ENCODE peak calls at places on chromosome 2, in five cellular contexts. One of them, this sample, is unnamed.
A peak's percentile ranks its signal among the peaks of the same experiment; 100 is the strongest.

GRCh38 chr2:219517954-219518778 is 3.9 kb downstream of the ASIC4 start:
- DNase-seq in fibroblast of lung: no peak
- DNase-seq in IMR-90: no peak
- DNase-seq in AG09309: no peak
- DNase-seq in kidney: no peak
- DNase-seq in this sample: no peak

GRCh38 chr2:95019572-95019971 is 5.9 kb upstream of the MAL start:
- DNase-seq in fibroblast of lung: no peak
- DNase-seq in IMR-90: no peak
- DNase-seq in AG09309: no peak
- DNase-seq in kidney: peak; percentile 81
- DNase-seq in this sample: no peak

GRCh38 chr2:62089658-62090057 is 106.3 kb upstream of the B3GNT2 start:
- DNase-seq in fibroblast of lung: peak; percentile 73
- DNase-seq in IMR-90: no peak
- DNase-seq in AG09309: no peak
- DNase-seq in kidney: no peak
- DNase-seq in this sample: no peak

GRCh38 chr2:127081826-127082633 is 24.9 kb downstream of the BIN1 start:
- DNase-seq in fibroblast of lung: no peak
- DNase-seq in IMR-90: peak; percentile 11
- DNase-seq in AG09309: no peak
- DNase-seq in kidney: no peak
- DNase-seq in this sample: no peak

GRCh38 chr2:164569334-164569733 is 51.9 kb downstream of the GRB14 start:
- DNase-seq in fibroblast of lung: no peak
- DNase-seq in IMR-90: no peak
- DNase-seq in AG09309: no peak
- DNase-seq in kidney: no peak
- DNase-seq in this sample: no peak

GRCh38 chr2:78992807-78993517 is 32.5 kb upstream of the REG3G start:
- DNase-seq in fibroblast of lung: no peak
- DNase-seq in IMR-90: no peak
- DNase-seq in AG09309: no peak
- DNase-seq in kidney: peak; percentile 72
- DNase-seq in this sample: no peak

GRCh38 chr2:46387886-46388515 is 90.8 kb downstream of the EPAS1 start:
- DNase-seq in fibroblast of lung: no peak
- DNase-seq in IMR-90: no peak
- DNase-seq in AG09309: no peak
- DNase-seq in kidney: no peak
- DNase-seq in this sample: no peak

GRCh38 chr2:109487237-109487869 is 126.4 kb downstream of the SEPTIN10 start:
- DNase-seq in fibroblast of lung: peak; percentile 97
- DNase-seq in IMR-90: peak; percentile 95
- DNase-seq in AG09309: peak; percentile 37
- DNase-seq in kidney: peak; percentile 29
- DNase-seq in this sample: peak; percentile 59

GRCh38 chr2:229686122-229686919 is 28.0 kb downstream of the DNER start:
- DNase-seq in fibroblast of lung: no peak
- DNase-seq in IMR-90: no peak
- DNase-seq in AG09309: no peak
- DNase-seq in kidney: no peak
- DNase-seq in this sample: no peak

GRCh38 chr2:131039908-131040660 is 53.2 kb downstream of the FAM168B start:
- DNase-seq in fibroblast of lung: no peak
- DNase-seq in IMR-90: peak; percentile 35
- DNase-seq in AG09309: no peak
- DNase-seq in kidney: no peak
- DNase-seq in this sample: no peak

GRCh38 chr2:237161239-237161638 is 75.5 kb downstream of the COPS8 start:
- DNase-seq in fibroblast of lung: no peak
- DNase-seq in IMR-90: no peak
- DNase-seq in AG09309: no peak
- DNase-seq in kidney: no peak
- DNase-seq in this sample: no peak

GRCh38 chr2:100059638-100060037 is 82.8 kb downstream of the AFF3 start:
- DNase-seq in fibroblast of lung: no peak
- DNase-seq in IMR-90: no peak
- DNase-seq in AG09309: no peak
- DNase-seq in kidney: no peak
- DNase-seq in this sample: no peak

GRCh38 chr2:149826471-149827125 is 239.0 kb upstream of the MMADHC start:
- DNase-seq in fibroblast of lung: peak; percentile 60
- DNase-seq in IMR-90: peak; percentile 18
- DNase-seq in AG09309: no peak
- DNase-seq in kidney: no peak
- DNase-seq in this sample: no peak

GRCh38 chr2:121363632-121364420 is 78.8 kb upstream of the TFCP2L1 start:
- DNase-seq in fibroblast of lung: peak; percentile 82
- DNase-seq in IMR-90: peak; percentile 88
- DNase-seq in AG09309: peak; percentile 40
- DNase-seq in kidney: no peak
- DNase-seq in this sample: no peak

GRCh38 chr2:64311948-64312621 is 141.9 kb upstream of the LGALSL start:
- DNase-seq in fibroblast of lung: peak; percentile 91
- DNase-seq in IMR-90: peak; percentile 78
- DNase-seq in AG09309: peak; percentile 69
- DNase-seq in kidney: peak; percentile 85
- DNase-seq in this sample: peak; percentile 37

GRCh38 chr2:21422724-21423522 is 299.2 kb downstream of the TDRD15 start:
- DNase-seq in fibroblast of lung: no peak
- DNase-seq in IMR-90: no peak
- DNase-seq in AG09309: no peak
- DNase-seq in kidney: no peak
- DNase-seq in this sample: no peak

GRCh38 chr2:67318966-67319590 is 78.1 kb upstream of the ETAA1 start:
- DNase-seq in fibroblast of lung: peak; percentile 63
- DNase-seq in IMR-90: peak; percentile 29
- DNase-seq in AG09309: no peak
- DNase-seq in kidney: no peak
- DNase-seq in this sample: no peak

GRCh38 chr2:18975506-18975905 is 382.9 kb downstream of the OSR1 start:
- DNase-seq in fibroblast of lung: no peak
- DNase-seq in IMR-90: no peak
- DNase-seq in AG09309: no peak
- DNase-seq in kidney: no peak
- DNase-seq in this sample: no peak

GRCh38 chr2:197248623-197249022 is 62.0 kb downstream of the ANKRD44 start:
- DNase-seq in fibroblast of lung: peak; percentile 18
- DNase-seq in IMR-90: peak; percentile 20
- DNase-seq in AG09309: no peak
- DNase-seq in kidney: no peak
- DNase-seq in this sample: no peak

GRCh38 chr2:19140463-19141208 is 217.8 kb downstream of the OSR1 start:
- DNase-seq in fibroblast of lung: peak; percentile 98
- DNase-seq in IMR-90: peak; percentile 95
- DNase-seq in AG09309: no peak
- DNase-seq in kidney: no peak
- DNase-seq in this sample: peak; percentile 82

GRCh38 chr2:203442463-203442862 is 92.6 kb downstream of the RAPH1 start:
- DNase-seq in fibroblast of lung: no peak
- DNase-seq in IMR-90: no peak
- DNase-seq in AG09309: no peak
- DNase-seq in kidney: no peak
- DNase-seq in this sample: no peak

GRCh38 chr2:240622631-240623235 is 2.5 kb upstream of the GPR35 start:
- DNase-seq in fibroblast of lung: no peak
- DNase-seq in IMR-90: no peak
- DNase-seq in AG09309: no peak
- DNase-seq in kidney: peak; percentile 82
- DNase-seq in this sample: no peak

GRCh38 chr2:160557903-160558302 is 64.3 kb upstream of the RBMS1 start:
- DNase-seq in fibroblast of lung: no peak
- DNase-seq in IMR-90: no peak
- DNase-seq in AG09309: no peak
- DNase-seq in kidney: no peak
- DNase-seq in this sample: no peak

GRCh38 chr2:8679827-8680731 is 1.8 kb upstream of the ID2 start:
- DNase-seq in fibroblast of lung: peak; percentile 70
- DNase-seq in IMR-90: peak; percentile 43
- DNase-seq in AG09309: no peak
- DNase-seq in kidney: peak; percentile 95
- DNase-seq in this sample: no peak

GRCh38 chr2:240814946-240815760 is 4.9 kb downstream of the KIF1A start:
- DNase-seq in fibroblast of lung: no peak
- DNase-seq in IMR-90: no peak
- DNase-seq in AG09309: no peak
- DNase-seq in kidney: no peak
- DNase-seq in this sample: no peak

GRCh38 chr2:28406276-28407096 is 13.8 kb downstream of the FOSL2 start:
- DNase-seq in fibroblast of lung: peak; percentile 78
- DNase-seq in IMR-90: peak; percentile 51
- DNase-seq in AG09309: no peak
- DNase-seq in kidney: peak; percentile 87
- DNase-seq in this sample: no peak

GRCh38 chr2:119809329-119810038 is 49.8 kb downstream of the PTPN4 start:
- DNase-seq in fibroblast of lung: peak; percentile 83
- DNase-seq in IMR-90: peak; percentile 89
- DNase-seq in AG09309: peak; percentile 38
- DNase-seq in kidney: no peak
- DNase-seq in this sample: peak; percentile 7

GRCh38 chr2:232744963-232745362 is 31.4 kb downstream of the KCNJ13 start:
- DNase-seq in fibroblast of lung: no peak
- DNase-seq in IMR-90: no peak
- DNase-seq in AG09309: no peak
- DNase-seq in kidney: no peak
- DNase-seq in this sample: no peak

GRCh38 chr2:54603357-54603756 is 120.1 kb upstream of the EML6 start:
- DNase-seq in fibroblast of lung: peak; percentile 30
- DNase-seq in IMR-90: peak; percentile 22
- DNase-seq in AG09309: no peak
- DNase-seq in kidney: no peak
- DNase-seq in this sample: no peak

GRCh38 chr2:15992457-15993231 is 52.3 kb downstream of the MYCN start:
- DNase-seq in fibroblast of lung: no peak
- DNase-seq in IMR-90: no peak
- DNase-seq in AG09309: no peak
- DNase-seq in kidney: no peak
- DNase-seq in this sample: no peak

GRCh38 chr2:144944506-144945230 is 424.7 kb upstream of the ZEB2 start:
- DNase-seq in fibroblast of lung: no peak
- DNase-seq in IMR-90: peak; percentile 56
- DNase-seq in AG09309: no peak
- DNase-seq in kidney: no peak
- DNase-seq in this sample: no peak

GRCh38 chr2:170244555-170244954 is 66.6 kb downstream of the MYO3B start:
- DNase-seq in fibroblast of lung: no peak
- DNase-seq in IMR-90: no peak
- DNase-seq in AG09309: no peak
- DNase-seq in kidney: no peak
- DNase-seq in this sample: no peak

GRCh38 chr2:170245312-170245711 is 67.4 kb downstream of the MYO3B start:
- DNase-seq in fibroblast of lung: no peak
- DNase-seq in IMR-90: no peak
- DNase-seq in AG09309: no peak
- DNase-seq in kidney: no peak
- DNase-seq in this sample: no peak

GRCh38 chr2:170241731-170242130 is 63.8 kb downstream of the MYO3B start:
- DNase-seq in fibroblast of lung: no peak
- DNase-seq in IMR-90: no peak
- DNase-seq in AG09309: no peak
- DNase-seq in kidney: no peak
- DNase-seq in this sample: no peak

GRCh38 chr2:170243118-170243837 is 65.3 kb downstream of the MYO3B start:
- DNase-seq in fibroblast of lung: no peak
- DNase-seq in IMR-90: no peak
- DNase-seq in AG09309: no peak
- DNase-seq in kidney: no peak
- DNase-seq in this sample: no peak

GRCh38 chr2:170243898-170244297 is 66.0 kb downstream of the MYO3B start:
- DNase-seq in fibroblast of lung: no peak
- DNase-seq in IMR-90: no peak
- DNase-seq in AG09309: no peak
- DNase-seq in kidney: no peak
- DNase-seq in this sample: no peak
- TF ChIP-seq CTCF in fibroblast of lung: no peak
- TF ChIP-seq CTCF in IMR-90: no peak
- TF ChIP-seq CTCF in AG09309: no peak
- TF ChIP-seq CTCF in kidney: no peak
- TF ChIP-seq CTCF in this sample: no peak

DNA sequence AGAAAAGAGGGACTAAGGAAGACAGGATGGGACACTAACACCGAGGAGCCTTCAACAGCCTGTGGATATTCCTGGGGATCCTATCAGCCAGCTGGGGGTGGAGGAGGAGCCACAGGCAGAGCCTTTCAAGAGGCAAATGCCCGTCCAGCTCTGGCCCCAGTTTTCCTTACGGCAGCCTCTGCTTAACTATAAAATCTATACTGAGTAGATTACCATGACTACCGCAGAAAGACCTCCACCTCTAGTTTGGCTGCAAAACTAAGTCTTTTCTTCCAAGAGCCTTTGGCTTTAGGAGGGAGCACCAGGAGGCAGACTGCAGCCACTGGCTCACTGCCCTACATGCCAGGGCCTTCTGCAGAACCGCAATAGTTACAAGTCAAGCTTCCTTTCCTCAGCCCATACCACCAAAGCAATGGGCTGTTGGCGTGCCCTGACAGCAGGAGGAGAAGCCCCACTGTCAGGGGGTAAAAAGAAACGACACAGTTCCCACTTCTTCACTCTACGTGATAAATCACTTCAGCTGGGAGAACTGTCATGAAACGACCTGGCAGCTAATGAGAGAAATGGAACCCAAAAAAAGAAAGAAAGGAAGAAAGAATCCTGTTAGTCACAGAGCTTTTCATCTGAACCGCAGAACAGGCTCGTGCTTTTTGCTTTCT is 25.1 kb upstream of the CREB1 start:
- DNase-seq in fibroblast of lung: peak; percentile 96
- DNase-seq in IMR-90: peak; percentile 70
- DNase-seq in AG09309: no peak
- DNase-seq in kidney: no peak
- DNase-seq in this sample: peak; percentile 67
- H3K4me3 ChIP-seq in fibroblast of lung: no peak overlapping the region
- H3K4me3 ChIP-seq in IMR-90: no peak overlapping the region
- H3K4me3 ChIP-seq in AG09309: no peak overlapping the region
- H3K4me3 ChIP-seq in kidney: no peak overlapping the region
- H3K4me3 ChIP-seq in this sample: peak overlapping the region; percentile 20

DNA sequence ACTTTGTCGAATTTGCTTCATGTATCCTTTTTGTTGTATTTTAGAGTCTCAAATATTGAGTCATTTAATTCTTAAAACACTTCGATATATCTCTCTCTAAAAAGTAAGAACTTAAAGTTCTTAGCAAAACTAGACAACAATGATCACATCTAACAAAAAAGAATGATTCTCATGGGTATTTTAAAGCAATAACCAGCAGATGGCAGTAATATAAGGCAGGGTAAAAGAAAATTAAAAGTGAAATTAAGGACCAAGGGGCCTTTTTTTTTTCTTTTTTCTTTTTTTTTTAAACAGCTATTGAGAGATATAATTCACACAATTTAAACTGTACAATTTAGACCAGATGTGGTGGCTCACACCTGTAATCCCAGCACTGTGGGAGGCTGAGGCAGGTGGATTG is 9.9 kb upstream of the AOX1 start:
- DNase-seq in fibroblast of lung: no peak
- DNase-seq in IMR-90: peak; percentile 30
- DNase-seq in AG09309: no peak
- DNase-seq in kidney: no peak
- DNase-seq in this sample: no peak
- TF ChIP-seq CTCF in fibroblast of lung: no peak
- TF ChIP-seq CTCF in IMR-90: peak; percentile 59
- TF ChIP-seq CTCF in AG09309: peak; percentile 23
- TF ChIP-seq CTCF in kidney: peak; percentile 13
- TF ChIP-seq CTCF in this sample: peak; percentile 3

GRCh38 chr2:105081006-105081701 is 43.3 kb downstream of the MRPS9 start:
- DNase-seq in fibroblast of lung: peak; percentile 73
- DNase-seq in IMR-90: peak; percentile 46
- DNase-seq in AG09309: no peak
- DNase-seq in kidney: no peak
- DNase-seq in this sample: no peak
- H3K4me3 ChIP-seq in fibroblast of lung: no peak overlapping the region
- H3K4me3 ChIP-seq in IMR-90: no peak overlapping the region
- H3K4me3 ChIP-seq in AG09309: no peak overlapping the region
- H3K4me3 ChIP-seq in kidney: no peak overlapping the region
- H3K4me3 ChIP-seq in this sample: no peak overlapping the region